ENCODE peak calls at places on chromosome 19, in ten cellular contexts. B is iris pigment epithelial cell; T is ureter; U is effector CD4-positive, alpha-beta T cell; X is activated T-cell treated with anti-CD3 and anti-CD28 coated beads for 24 hours; W is heart right ventricle; L is cardiac muscle cell; E is HTR-8/SVneo; H is lung; M is stimulated activated CD8-positive, alpha-beta memory T cell treated with anti-CD3 and anti-CD28 coated beads, Interleukin-7, amount 100 ng/mL, for 48 hours. K is an unnamed sample.

GRCh38 chr19:21322528-21322927 is 6.7 kb downstream of the ZNF708 start:
- DNase-seq in X (no peak), W (peak; percentile 16), M (no peak), H (no peak), U (no peak), L (peak; percentile 64), T (no peak), B (no peak), E (no peak), K (no peak)

GRCh38 chr19:50514346-50515167 is 844 bp upstream of the ASPDH start:
- DNase-seq in E (no peak), B (no peak), H (no peak), W (no peak), X (no peak), M (no peak), L (no peak), T (no peak), U (no peak), K (no peak)

GRCh38 chr19:38661166-38661565 is 13.7 kb downstream of the ACTN4 start:
- DNase-seq in T (no peak), U (no peak), W (no peak), B (no peak), X (no peak), H (no peak), M (no peak), L (no peak), E (no peak), K (no peak)

GRCh38 chr19:49231389-49231788 is 73.8 kb downstream of the TRPM4 start:
- DNase-seq in M (peak; percentile 36), T (no peak), W (no peak), X (no peak), B (no peak), H (no peak), U (no peak), L (no peak), E (no peak), K (no peak)

GRCh38 chr19:54141356-54141755 is 3.8 kb downstream of the CNOT3 start:
- DNase-seq in W (no peak), X (no peak), L (no peak), B (peak; percentile 12), U (no peak), T (no peak), M (no peak), H (no peak), E (no peak), K (no peak)

GRCh38 chr19:17610384-17610783 is 54.9 kb downstream of the COLGALT1 start:
- DNase-seq in H (no peak), T (no peak), U (no peak), B (peak; percentile 42), L (peak; percentile 27), W (no peak), E (peak; percentile 56), X (no peak), M (no peak), K (no peak)

GRCh38 chr19:340620-341385 is 3.8 kb downstream of the MIER2 start:
- DNase-seq in M (no peak), W (no peak), B (no peak), H (no peak), X (no peak), E (no peak), U (no peak), L (no peak), T (no peak), K (no peak)

GRCh38 chr19:1646149-1646930 is 6.1 kb downstream of the TCF3 start:
- DNase-seq in U (no peak), L (no peak), B (no peak), W (no peak), X (no peak), M (no peak), T (no peak), E (no peak), H (no peak), K (no peak)

GRCh38 chr19:40147693-40148347 is 43.4 kb upstream of the MAP3K10 start:
- DNase-seq in X (no peak), L (peak; percentile 76), B (peak; percentile 81), U (no peak), M (no peak), T (no peak), E (peak; percentile 59), W (no peak), H (no peak), K (no peak)

GRCh38 chr19:39270091-39270871 is 2.1 kb downstream of the IFNL2 start:
- DNase-seq in B (peak; percentile 28), W (no peak), T (no peak), U (no peak), L (peak; percentile 6), M (no peak), X (no peak), E (no peak), H (no peak), K (no peak)

GRCh38 chr19:1811942-1812425 is at the start of gene ATP8B3:
- DNase-seq in T (no peak), H (no peak), L (no peak), M (no peak), B (no peak), U (peak; percentile 69), X (no peak), E (no peak), W (no peak), K (no peak)

GRCh38 chr19:41811036-41811435 is 14.6 kb downstream of the CEACAM3 start:
- DNase-seq in U (no peak), W (peak; percentile 46), X (no peak), H (no peak), T (no peak), E (no peak), M (no peak), L (no peak), B (no peak), K (no peak)

GRCh38 chr19:50486823-50487515 is 10.3 kb upstream of the GARIN5A start:
- DNase-seq in H (no peak), U (peak; percentile 34), X (peak; percentile 49), M (peak; percentile 60), L (peak; percentile 44), B (peak; percentile 47), E (no peak), T (no peak), W (no peak), K (peak; percentile 17)

GRCh38 chr19:47047272-47047930 is 1.0 kb downstream of the TMEM160 start:
- DNase-seq in U (no peak), H (no peak), E (no peak), L (no peak), M (no peak), T (no peak), X (no peak), B (no peak), W (no peak), K (no peak)

GRCh38 chr19:50516456-50516855 is 2.7 kb upstream of the ASPDH start:
- DNase-seq in W (no peak), U (no peak), H (no peak), X (no peak), T (no peak), B (no peak), E (no peak), M (no peak), L (no peak), K (no peak)

GRCh38 chr19:18021121-18021755 is 13.3 kb downstream of the ARRDC2 start:
- DNase-seq in H (peak; percentile 76), X (no peak), E (peak; percentile 79), U (peak; percentile 72), T (peak; percentile 91), B (peak; percentile 95), W (peak; percentile 91), L (peak; percentile 92), M (no peak), K (peak; percentile 79)

GRCh38 chr19:1818549-1819195 is 6.6 kb upstream of the ATP8B3 start:
- DNase-seq in B (no peak), U (no peak), L (no peak), W (no peak), H (no peak), M (no peak), E (no peak), X (no peak), T (no peak), K (no peak)

GRCh38 chr19:13022859-13023636 is 27.8 kb downstream of the NFIX start:
- DNase-seq in X (no peak), H (peak; percentile 73), B (peak; percentile 95), M (no peak), U (no peak), E (peak; percentile 92), L (peak; percentile 97), T (peak; percentile 89), W (peak; percentile 89), K (no peak)

GRCh38 chr19:292281-292884 is 1.2 kb upstream of the PLPP2 start:
- DNase-seq in X (no peak), M (no peak), U (no peak), B (no peak), E (no peak), W (no peak), T (no peak), H (no peak), L (no peak), K (no peak)

GRCh38 chr19:1811472-1811894 is 593 bp downstream of the ATP8B3 start:
- DNase-seq in H (peak; percentile 65), E (peak; percentile 70), B (peak; percentile 28), T (peak; percentile 85), M (peak; percentile 48), U (peak; percentile 52), W (peak; percentile 42), L (peak; percentile 29), X (peak; percentile 39), K (peak; percentile 29)

GRCh38 chr19:5032101-5032967 is 63.4 kb downstream of the KDM4B start:
- DNase-seq in X (no peak), U (no peak), T (peak; percentile 43), M (no peak), L (no peak), H (no peak), E (no peak), W (peak; percentile 38), B (no peak), K (no peak)

GRCh38 chr19:16940626-16941025 is 51.8 kb downstream of the F2RL3 start:
- DNase-seq in U (no peak), B (no peak), T (no peak), H (no peak), L (no peak), X (no peak), W (no peak), M (no peak), E (no peak), K (no peak)

GRCh38 chr19:47598407-47599349 is 10.3 kb upstream of the BICRA start:
- DNase-seq in U (no peak), X (no peak), W (peak; percentile 60), M (no peak), B (peak; percentile 98), T (peak; percentile 79), E (peak; percentile 91), H (peak; percentile 54), L (peak; percentile 97), K (no peak)

GRCh38 chr19:47112166-47112663 is 1.4 kb downstream of the ZC3H4 start:
- DNase-seq in T (peak; percentile 94), E (peak; percentile 65), X (peak; percentile 77), L (peak; percentile 94), U (peak; percentile 81), M (peak; percentile 86), W (peak; percentile 91), B (peak; percentile 89), H (peak; percentile 92), K (peak; percentile 90)

GRCh38 chr19:18650048-18650435 is 13.2 kb downstream of the KLHL26 start:
- DNase-seq in X (no peak), B (peak; percentile 59), U (no peak), W (peak; percentile 79), E (no peak), L (peak; percentile 68), M (no peak), T (peak; percentile 70), H (no peak), K (no peak)

GRCh38 chr19:677601-678380 is 1.6 kb downstream of the FSTL3 start:
- DNase-seq in U (no peak), X (no peak), B (peak; percentile 46), M (no peak), T (no peak), H (no peak), W (no peak), E (no peak), L (no peak), K (no peak)

GRCh38 chr19:8988204-8988603 is 22.0 kb downstream of the MUC16 start:
- DNase-seq in E (no peak), M (peak; percentile 12), U (peak; percentile 7), X (no peak), T (no peak), H (no peak), B (no peak), L (no peak), W (no peak), K (peak; percentile 25)

GRCh38 chr19:18589380-18590272 is 1.0 kb downstream of the REX1BD start:
- DNase-seq in M (peak; percentile 40), L (peak; percentile 73), B (peak; percentile 83), X (no peak), W (peak; percentile 63), E (no peak), U (peak; percentile 71), T (peak; percentile 71), H (peak; percentile 55), K (no peak)